ENCODE peak calls at places on chromosome 17, in nine cellular contexts. C is WTC11; N is stimulated activated CD4-positive, alpha-beta T cell treated with anti-CD3 and anti-CD28 coated beads, TNF-alpha, amount 100 ng/mL, for 4 hours; E is GM13976; A is brain microvascular endothelial cell; S is posterior cingulate gyrus; Q is GM12865; H is SIG-M5; M is astrocyte of the hippocampus. B is an unnamed sample.

GRCh38 chr17:31509095-31509804 is 117.8 kb downstream of the RAB11FIP4 start:
- DNase-seq in Q (no peak), S (peak; percentile 64), A (no peak), H (no peak), N (no peak), C (no peak), E (no peak), M (no peak), B (no peak)

GRCh38 chr17:11486726-11487310 is 111.5 kb upstream of the DNAH9 start:
- DNase-seq in H (no peak), N (no peak), M (no peak), S (no peak), A (no peak), E (no peak), Q (no peak), C (no peak), B (no peak)

GRCh38 chr17:40360091-40360490 is 4.4 kb downstream of the GJD3 start:
- DNase-seq in A (no peak), H (no peak), C (no peak), N (no peak), Q (no peak), S (no peak), E (no peak), M (no peak), B (no peak)

GRCh38 chr17:73145641-73146040 is 19.2 kb upstream of the SSTR2 start:
- DNase-seq in N (no peak), C (no peak), E (no peak), M (no peak), S (no peak), H (no peak), A (no peak), Q (no peak), B (no peak)

GRCh38 chr17:67922503-67922902 is 73.8 kb downstream of the C17orf58 start:
- DNase-seq in M (no peak), H (no peak), A (no peak), Q (no peak), E (no peak), S (no peak), N (no peak), C (no peak), B (no peak)

GRCh38 chr17:76968707-76969597 is 100.7 kb downstream of the MGAT5B start:
- DNase-seq in S (peak; percentile 87), H (no peak), C (peak; percentile 96), N (no peak), E (peak; percentile 72), A (no peak), M (peak; percentile 76), Q (peak; percentile 48), B (no peak)

GRCh38 chr17:72191901-72192300 is 71.1 kb downstream of the SOX9 start:
- DNase-seq in M (no peak), Q (no peak), E (no peak), N (no peak), A (no peak), C (no peak), S (no peak), H (no peak), B (no peak)

GRCh38 chr17:14297161-14297851 is 3.6 kb upstream of the HS3ST3B1 start:
- DNase-seq in C (peak; percentile 77), E (no peak), H (no peak), A (no peak), Q (no peak), S (no peak), N (no peak), M (peak; percentile 84), B (peak; percentile 35)

GRCh38 chr17:14947671-14948070 is 317.5 kb downstream of the PMP22 start:
- DNase-seq in S (no peak), Q (no peak), E (no peak), C (no peak), N (no peak), M (no peak), A (no peak), H (no peak), B (no peak)

GRCh38 chr17:36131436-36131835 is 27.8 kb downstream of the CCL4 start:
- DNase-seq in C (no peak), M (no peak), E (no peak), S (no peak), H (no peak), A (no peak), Q (no peak), N (no peak), B (no peak)

GRCh38 chr17:81419333-81419885 is 24.2 kb downstream of the BAHCC1 start:
- DNase-seq in S (peak; percentile 97), C (no peak), N (no peak), Q (no peak), H (no peak), A (peak; percentile 82), E (no peak), M (peak; percentile 92), B (no peak)

GRCh38 chr17:80877095-80877828 is 114.4 kb upstream of the CHMP6 start:
- DNase-seq in H (no peak), Q (peak; percentile 96), S (peak; percentile 33), C (peak; percentile 12), E (peak; percentile 87), M (no peak), N (no peak), A (no peak), B (no peak)

GRCh38 chr17:39199673-39199985 is 454 bp upstream of the RPL19 start:
- DNase-seq in H (no peak), M (no peak), E (no peak), A (no peak), Q (no peak), S (no peak), C (no peak), N (no peak), B (no peak)

GRCh38 chr17:50352693-50353599 is 7.0 kb downstream of the XYLT2 start:
- DNase-seq in S (peak; percentile 65), A (no peak), M (no peak), N (no peak), H (no peak), C (no peak), E (no peak), Q (no peak), B (no peak)

GRCh38 chr17:14737984-14738651 is 437.2 kb downstream of the HS3ST3B1 start:
- DNase-seq in N (no peak), C (no peak), H (peak; percentile 80), Q (no peak), S (no peak), M (peak; percentile 77), A (peak; percentile 99), E (peak; percentile 39), B (peak; percentile 92)

GRCh38 chr17:7043544-7044268 is at the start of gene SLC16A11:
- DNase-seq in N (no peak), M (peak; percentile 54), C (peak; percentile 41), E (peak; percentile 69), A (no peak), H (no peak), Q (no peak), S (peak; percentile 90), B (no peak)

GRCh38 chr17:5877948-5878347 is 192.2 kb upstream of the WSCD1 start:
- DNase-seq in A (no peak), E (no peak), H (no peak), C (no peak), N (no peak), Q (no peak), S (peak; percentile 89), M (peak; percentile 67), B (no peak)

GRCh38 chr17:34542700-34543336 is 36.6 kb upstream of the TMEM132E start:
- DNase-seq in Q (peak; percentile 53), E (peak; percentile 43), A (peak; percentile 17), N (peak; percentile 12), H (no peak), S (peak; percentile 86), M (peak; percentile 30), C (peak; percentile 73), B (no peak)

GRCh38 chr17:4209611-4210010 is 54.2 kb downstream of the ANKFY1 start:
- DNase-seq in A (no peak), E (no peak), M (no peak), N (no peak), C (no peak), H (no peak), S (no peak), Q (no peak), B (no peak)

GRCh38 chr17:3917391-3917931 is 1.2 kb upstream of the P2RX1 start:
- DNase-seq in M (peak; percentile 53), C (no peak), A (peak; percentile 45), E (no peak), Q (no peak), H (no peak), S (no peak), N (no peak), B (no peak)